ENCODE peak calls at places on chromosomes 1 and 21, in five cellular contexts. I is epithelial cell of proximal tubule, R is HCEC 1CT, A is GM23248, L is ELR. H is an unnamed sample.

GRCh38 chr1:212670301-212670700 is 29.3 kb downstream of the BATF3 start:
- DNase-seq in L (no peak), A (no peak), R (no peak), I (no peak), H (no peak)

GRCh38 chr1:67429011-67429527 is 1.1 kb downstream of the SERBP1 start:
- DNase-seq in R (peak), A (peak), I (no peak), L (peak), H (peak)

GRCh38 chr1:1776672-1777393 is 1.4 kb downstream of the NADK start:
- DNase-seq in L (no peak), I (no peak), R (no peak), A (no peak), H (no peak)

GRCh38 chr1:170162385-170163226 is 16.8 kb downstream of the NTMT2 start:
- DNase-seq in I (peak), A (peak), L (peak), R (peak), H (peak)

GRCh38 chr1:39250460-39251240 is 46.2 kb downstream of the MACF1 start:
- DNase-seq in R (peak), L (peak), A (peak), I (no peak), H (peak)

GRCh38 chr1:14037101-14037807 is 337.3 kb downstream of the PRDM2 start:
- DNase-seq in A (no peak), R (no peak), I (no peak), L (no peak), H (no peak)

GRCh38 chr1:45355683-45356082 is 15.4 kb upstream of the MUTYH start:
- DNase-seq in A (no peak), I (no peak), L (peak), R (no peak), H (no peak)

GRCh38 chr1:116820362-116820761 is 66.1 kb downstream of the CD2 start:
- DNase-seq in A (peak), L (peak), R (peak), I (peak), H (peak)

GRCh38 chr21:38037416-38037815 is 121.2 kb upstream of the KCNJ6 start:
- DNase-seq in L (peak), I (peak), A (no peak), R (no peak), H (no peak)

GRCh38 chr1:206939841-206940587 is 6.3 kb downstream of the PIGR start:
- DNase-seq in L (no peak), I (no peak), A (no peak), R (no peak), H (no peak)

GRCh38 chr1:98053471-98054366 is 132.9 kb upstream of the DPYD start:
- DNase-seq in A (peak), L (peak), I (no peak), R (peak), H (peak)

GRCh38 chr1:1775364-1776226 is 2.7 kb downstream of the NADK start:
- DNase-seq in A (no peak), R (no peak), L (no peak), I (no peak), H (no peak)

GRCh38 chr1:101632548-101633256 is 364.0 kb downstream of the OLFM3 start:
- DNase-seq in A (no peak), R (no peak), I (no peak), L (no peak), H (no peak)

GRCh38 chr1:50425376-50426107 is 2.3 kb upstream of the DMRTA2 start:
- DNase-seq in A (no peak), L (peak), I (no peak), R (peak), H (no peak)

GRCh38 chr1:173424786-173425407 is 52.2 kb upstream of the PRDX6 start:
- DNase-seq in I (no peak), A (peak), L (peak), R (no peak), H (no peak)

GRCh38 chr1:209103135-209103534 is 480.4 kb upstream of the CAMK1G start:
- DNase-seq in L (no peak), R (no peak), I (no peak), A (no peak), H (no peak)

GRCh38 chr1:16076871-16077250 is 3.4 kb upstream of the FAM131C start:
- DNase-seq in L (peak), A (peak), I (peak), R (no peak), H (peak)

H was measured in adipocyte.